ENCODE peak calls at places on chromosomes 11 and 22, in ten cellular contexts. X is adrenal gland, I is esophagus muscularis mucosa, E is IMR-90, G is A549, P is ovary, O is lower leg skin, D is heart left ventricle, Q is tibial nerve, H is H1. K is an unnamed sample.

GRCh38 chr22:23938328-23939016 is 22.5 kb downstream of the GSTT2B start:
- DNase-seq in X (no peak), I (peak), E (no peak), G (no peak), P (no peak), O (no peak), D (no peak), Q (no peak), H (no peak), K (no peak)

GRCh38 chr11:35173620-35174278 is 34.8 kb downstream of the CD44 start:
- DNase-seq in X (no peak), I (no peak), E (no peak), G (no peak), P (no peak), O (no peak), D (no peak), Q (no peak), H (no peak), K (no peak)

GRCh38 chr11:18384157-18384641 is 10.2 kb upstream of the LDHA start:
- DNase-seq in X (peak), I (no peak), E (peak), G (peak), P (peak), O (peak), D (no peak), Q (peak), H (no peak), K (peak)

GRCh38 chr11:2886191-2886894 is 768 bp upstream of the CDKN1C start:
- DNase-seq in X (peak), I (no peak), E (no peak), G (no peak), P (peak), O (no peak), D (no peak), Q (no peak), H (peak), K (no peak)

GRCh38 chr11:47858169-47858543 is 10.0 kb upstream of the NUP160 start:
- DNase-seq in X (peak), I (no peak), E (peak), G (peak), P (no peak), O (no peak), D (no peak), Q (no peak), H (no peak), K (peak)

GRCh38 chr22:44085743-44086741 is 61.9 kb downstream of the PARVB start:
- DNase-seq in X (peak), I (peak), E (peak), G (peak), P (peak), O (no peak), D (peak), Q (peak), H (no peak), K (peak)

GRCh38 chr11:26620282-26621045 is 48.4 kb upstream of the MUC15 start:
- DNase-seq in X (no peak), I (no peak), E (no peak), G (no peak), P (no peak), O (no peak), D (no peak), Q (no peak), H (no peak), K (no peak)

GRCh38 chr22:23404689-23405365 is 175.3 kb downstream of the IGLL1 start:
- DNase-seq in X (peak), I (no peak), E (peak), G (no peak), P (no peak), O (peak), D (no peak), Q (no peak), H (peak), K (no peak)

GRCh38 chr11:134038897-134039470 is 29.9 kb upstream of the JAM3 start:
- DNase-seq in X (no peak), I (no peak), E (peak), G (no peak), P (no peak), O (no peak), D (peak), Q (no peak), H (no peak), K (no peak)

GRCh38 chr11:120135838-120136237 is 2.1 kb downstream of the TRIM29 start:
- DNase-seq in X (no peak), I (no peak), E (no peak), G (no peak), P (no peak), O (no peak), D (no peak), Q (no peak), H (no peak), K (no peak)
- TF ChIP-seq POLR2A in X (no peak), I (no peak), E (no peak), G (no peak), P (no peak), O (no peak), D (no peak), Q (no peak), H (no peak), K (no peak)

GRCh38 chr22:38203090-38203810 is 1.5 kb downstream of the MAFF start:
- DNase-seq in X (peak), I (no peak), E (peak), G (no peak), P (peak), O (peak), D (no peak), Q (no peak), H (peak), K (no peak)
- TF ChIP-seq POLR2A in X (no peak), I (no peak), E (no peak), G (no peak), P (no peak), O (no peak), D (no peak), Q (no peak), H (no peak), K (no peak)

GRCh38 chr22:47116426-47117341 is 354.2 kb downstream of the TBC1D22A start:
- DNase-seq in X (no peak), I (no peak), E (no peak), G (no peak), P (no peak), O (no peak), D (peak), Q (no peak), H (no peak), K (no peak)
- TF ChIP-seq POLR2A in X (no peak), I (no peak), E (no peak), G (no peak), P (no peak), O (no peak), D (no peak), Q (no peak), H (no peak), K (no peak)

GRCh38 chr11:8352852-8353505 is 89.3 kb upstream of the LMO1 start:
- DNase-seq in X (no peak), I (no peak), E (no peak), G (no peak), P (no peak), O (no peak), D (peak), Q (no peak), H (no peak), K (peak)
- TF ChIP-seq POLR2A in X (no peak), I (no peak), E (no peak), G (no peak), P (no peak), O (no peak), D (no peak), Q (no peak), H (no peak), K (no peak)

GRCh38 chr11:119051440-119052162 is 5.4 kb downstream of the HYOU1 start:
- DNase-seq in X (no peak), I (no peak), E (no peak), G (no peak), P (no peak), O (no peak), D (no peak), Q (no peak), H (no peak), K (no peak)
- TF ChIP-seq POLR2A in X (no peak), I (no peak), E (no peak), G (no peak), P (no peak), O (no peak), D (no peak), Q (no peak), H (no peak), K (no peak)

DNA sequence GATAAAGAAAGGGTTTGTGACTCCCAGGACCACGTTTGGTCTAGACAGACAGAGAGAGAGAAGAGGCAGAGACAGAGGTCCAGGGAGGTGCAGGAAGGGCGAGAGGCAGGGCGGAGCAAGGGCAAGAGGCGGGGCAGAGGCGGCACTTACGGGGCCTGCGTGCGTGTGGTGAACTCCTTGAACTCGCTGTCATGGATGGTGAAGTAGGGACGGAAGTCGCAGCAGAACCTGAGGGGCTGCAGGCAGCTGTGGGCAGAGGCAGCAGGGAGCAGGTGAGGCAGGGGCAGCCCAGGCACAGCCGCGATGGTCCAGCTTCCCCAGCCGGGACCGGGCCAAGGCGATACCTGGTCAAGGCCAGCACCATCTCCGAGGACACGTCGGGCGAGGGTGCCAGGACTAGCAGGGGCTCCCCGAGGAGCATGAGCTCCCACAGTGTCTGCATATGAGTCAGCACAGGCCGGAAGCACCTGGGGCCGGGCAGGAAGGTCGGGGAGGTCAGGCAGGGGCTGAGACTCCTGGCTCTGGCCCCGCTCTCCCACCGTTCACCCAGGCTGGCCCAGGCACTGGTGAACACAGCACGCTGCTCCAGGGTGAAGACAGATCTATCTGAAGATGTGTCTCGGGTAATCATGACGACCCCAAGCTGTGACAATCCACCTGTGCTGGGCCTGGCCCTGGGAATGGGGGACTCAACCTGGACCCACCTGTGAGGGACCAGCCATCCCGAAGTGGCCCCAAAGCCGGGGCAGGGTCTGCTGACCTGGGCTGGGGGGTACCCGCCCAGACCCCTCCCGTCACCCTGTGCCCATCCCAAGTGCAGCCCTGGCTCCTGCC is 7.2 kb upstream of the PLXNB2 start:
- DNase-seq in X (peak), I (no peak), E (no peak), G (no peak), P (no peak), O (no peak), D (peak), Q (no peak), H (peak), K (no peak)
- TF ChIP-seq POLR2A in X (no peak), I (no peak), E (no peak), G (no peak), P (no peak), O (no peak), D (no peak), Q (no peak), H (no peak), K (no peak)

GRCh38 chr11:17267576-17267975 is 9.0 kb upstream of the NUCB2 start:
- DNase-seq in X (no peak), I (no peak), E (peak), G (peak), P (no peak), O (no peak), D (no peak), Q (no peak), H (no peak), K (peak)
- TF ChIP-seq POLR2A in X (no peak), I (no peak), E (no peak), G (no peak), P (no peak), O (no peak), D (no peak), Q (no peak), H (no peak), K (no peak)

DNA sequence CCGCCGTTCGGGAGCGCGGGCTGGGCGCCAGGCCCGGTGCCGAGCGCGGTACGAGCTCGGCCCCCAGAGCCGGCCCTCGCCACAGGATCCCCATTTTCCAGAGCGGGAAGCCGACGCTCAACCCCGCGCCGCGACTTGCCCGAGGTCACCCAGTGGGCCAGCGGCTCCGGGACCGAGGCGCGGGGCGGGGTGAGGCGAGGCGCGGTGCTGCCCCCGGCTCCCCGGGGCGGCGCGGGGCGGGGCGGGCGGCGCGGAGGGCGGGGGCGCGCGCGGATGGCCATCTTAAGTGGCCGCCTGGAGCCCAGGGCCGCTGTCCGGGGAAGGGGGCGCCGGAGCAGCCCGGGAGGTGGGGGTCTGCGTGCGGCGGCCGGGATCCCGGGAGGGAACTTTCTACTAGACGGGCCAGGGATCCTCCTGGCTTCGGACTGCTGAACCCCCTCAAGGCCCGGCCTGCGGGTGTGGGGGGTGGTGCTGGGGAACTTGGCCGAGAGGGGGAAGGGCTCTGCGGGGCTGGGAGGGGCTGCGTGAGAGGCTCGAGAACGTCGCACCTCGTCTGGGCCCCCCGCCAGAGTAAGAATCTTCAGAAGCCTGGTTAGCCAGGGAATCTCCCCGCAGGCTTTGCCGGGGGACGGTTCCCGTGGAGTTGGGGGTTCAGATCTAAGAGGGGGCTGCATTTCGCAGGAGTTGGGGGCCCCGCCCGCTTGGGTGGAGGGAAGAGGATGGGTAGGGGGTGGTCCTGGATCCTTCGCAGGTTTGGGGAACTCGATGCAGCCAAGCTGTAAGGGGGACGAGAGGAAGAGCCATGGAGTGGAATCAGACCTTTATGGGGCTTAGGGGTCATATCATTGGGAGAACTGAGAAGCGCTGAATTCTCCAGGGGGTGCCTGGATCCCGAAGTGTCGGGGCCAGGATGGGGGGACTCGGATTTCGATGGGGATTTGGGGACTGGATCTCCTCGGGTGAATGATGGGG is 666 bp upstream of the INPPL1 start:
- DNase-seq in X (peak), I (no peak), E (peak), G (no peak), P (peak), O (peak), D (peak), Q (peak), H (peak), K (no peak)
- TF ChIP-seq POLR2A in X (no peak), I (no peak), E (no peak), G (peak), P (peak), O (no peak), D (no peak), Q (no peak), H (no peak), K (peak)

DNA sequence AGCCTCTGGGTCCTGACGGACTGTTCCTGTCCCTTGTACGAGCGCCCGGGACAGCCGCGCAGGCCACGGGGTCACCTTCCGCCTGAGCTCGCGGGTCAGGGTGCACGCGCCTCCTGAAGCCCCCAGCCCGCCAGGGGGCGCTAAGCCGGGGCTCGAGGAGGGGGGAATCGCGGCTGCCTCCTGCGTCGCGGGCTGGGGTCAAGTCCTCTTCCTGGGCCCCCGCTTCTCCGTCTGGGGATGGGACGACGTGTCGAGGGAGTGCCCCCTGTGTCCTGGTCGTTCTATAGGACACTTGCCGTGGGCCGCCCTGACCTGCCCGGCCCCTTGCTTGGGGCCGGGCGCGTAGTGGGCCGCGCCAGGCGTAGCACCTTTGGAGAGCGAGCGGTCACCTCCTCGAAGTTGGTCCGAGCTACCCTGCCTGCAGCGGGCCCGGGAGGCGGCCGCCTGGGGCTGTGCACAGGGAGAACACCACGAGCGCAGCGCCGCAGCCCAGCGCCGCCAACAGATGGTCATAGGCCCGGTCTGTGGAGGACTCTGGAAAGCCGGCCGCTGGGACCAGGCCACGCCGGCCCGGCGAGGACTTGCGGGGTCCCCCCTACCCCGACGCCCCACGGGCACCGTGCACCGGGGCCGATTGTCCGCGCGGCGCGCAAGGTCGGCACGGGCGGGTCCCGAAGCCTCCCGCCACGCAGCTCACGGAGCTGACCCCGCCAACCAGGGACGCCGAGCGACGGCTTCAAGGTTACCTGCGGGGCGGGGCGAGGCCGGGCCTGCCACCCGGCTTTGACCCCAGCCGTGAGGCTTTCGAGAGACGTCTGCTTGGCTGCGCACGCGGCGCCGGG is 2.7 kb upstream of the WNT11 start:
- DNase-seq in X (peak), I (peak), E (peak), G (peak), P (peak), O (peak), D (peak), Q (peak), H (peak), K (peak)
- TF ChIP-seq POLR2A in X (peak), I (no peak), E (no peak), G (peak), P (no peak), O (no peak), D (no peak), Q (no peak), H (no peak), K (no peak)

GRCh38 chr11:66426314-66426713 is 5.5 kb downstream of the NPAS4 start:
- DNase-seq in X (no peak), I (no peak), E (no peak), G (no peak), P (no peak), O (no peak), D (no peak), Q (no peak), H (no peak), K (no peak)
- TF ChIP-seq POLR2A in X (no peak), I (no peak), E (no peak), G (no peak), P (no peak), O (no peak), D (no peak), Q (no peak), H (no peak), K (no peak)

K was measured in H54.